ENCODE peak calls at places on chromosomes 2 and 18, in nine cellular contexts. D is heart left ventricle, P is neural progenitor cell, M is Caco-2, K is AG10803, B is astrocyte, S is endothelial cell, T is IMR-90, V is sigmoid colon. E is an unnamed sample.

GRCh38 chr18:52337286-52337685 is 2.7 kb upstream of the DCC start:
- DNase-seq in D (no peak), P (no peak), M (no peak), K (peak), B (peak), S (no peak), T (peak), V (no peak), E (no peak)

GRCh38 chr2:63842149-63843061 is 709 bp downstream of the UGP2 start:
- DNase-seq in D (no peak), P (peak), M (peak), K (peak), B (peak), S (peak), T (peak), V (peak), E (no peak)

GRCh38 chr18:49031511-49032188 is 80.9 kb upstream of the SMAD7 start:
- DNase-seq in D (no peak), P (no peak), M (no peak), K (no peak), B (no peak), S (no peak), T (no peak), V (peak), E (no peak)

GRCh38 chr2:38887902-38888554 is 1.6 kb upstream of the ARHGEF33 start:
- DNase-seq in D (no peak), P (no peak), M (no peak), K (no peak), B (no peak), S (no peak), T (no peak), V (no peak), E (no peak)

GRCh38 chr2:108607706-108608301 is 73.5 kb downstream of the LIMS1 start:
- DNase-seq in D (no peak), P (peak), M (no peak), K (peak), B (no peak), S (peak), T (peak), V (no peak), E (no peak)

GRCh38 chr2:188199716-188200128 is 92.0 kb upstream of the GULP1 start:
- DNase-seq in D (no peak), P (no peak), M (no peak), K (peak), B (peak), S (no peak), T (peak), V (no peak), E (no peak)

GRCh38 chr2:182132605-182133004 is 147.0 kb downstream of the PPP1R1C start:
- DNase-seq in D (no peak), P (no peak), M (no peak), K (no peak), B (no peak), S (no peak), T (peak), V (no peak), E (no peak)

GRCh38 chr2:182951948-182952663 is 85.7 kb upstream of the FRZB start:
- DNase-seq in D (no peak), P (no peak), M (no peak), K (no peak), B (peak), S (no peak), T (no peak), V (no peak), E (no peak)

GRCh38 chr2:216328347-216328746 is 43.9 kb downstream of the MARCHF4 start:
- DNase-seq in D (no peak), P (peak), M (no peak), K (no peak), B (no peak), S (no peak), T (no peak), V (no peak), E (no peak)

GRCh38 chr2:14720319-14720718 is 87.8 kb downstream of the LRATD1 start:
- DNase-seq in D (no peak), P (no peak), M (no peak), K (no peak), B (peak), S (no peak), T (peak), V (no peak), E (no peak)

GRCh38 chr2:216590780-216591179 is 42.4 kb upstream of the IGFBP2 start:
- DNase-seq in D (peak), P (no peak), M (no peak), K (peak), B (no peak), S (no peak), T (peak), V (no peak), E (no peak)

GRCh38 chr18:1760901-1761300 is 810.4 kb downstream of the METTL4 start:
- DNase-seq in D (no peak), P (no peak), M (no peak), K (no peak), B (peak), S (no peak), T (no peak), V (no peak), E (no peak)

GRCh38 chr18:45456076-45457066 is 158.9 kb upstream of the SLC14A2 start:
- DNase-seq in D (peak), P (no peak), M (no peak), K (no peak), B (no peak), S (no peak), T (no peak), V (no peak), E (peak)

GRCh38 chr2:231364061-231364460 is 31.4 kb upstream of the B3GNT7 start:
- DNase-seq in D (no peak), P (no peak), M (no peak), K (no peak), B (no peak), S (no peak), T (no peak), V (peak), E (no peak)

GRCh38 chr2:15701326-15701907 is 109.7 kb downstream of the DDX1 start:
- DNase-seq in D (no peak), P (no peak), M (no peak), K (no peak), B (no peak), S (no peak), T (no peak), V (no peak), E (no peak)

GRCh38 chr2:129441610-129442009 is 537.9 kb upstream of the RAB6C start:
- DNase-seq in D (no peak), P (no peak), M (no peak), K (no peak), B (no peak), S (no peak), T (no peak), V (no peak), E (no peak)

GRCh38 chr2:105239924-105240323 is 1.6 kb upstream of the GPR45 start:
- DNase-seq in D (no peak), P (peak), M (no peak), K (peak), B (peak), S (no peak), T (peak), V (no peak), E (no peak)

GRCh38 chr2:157890960-157891629 is 15.0 kb upstream of the ACVR1 start:
- DNase-seq in D (no peak), P (no peak), M (no peak), K (no peak), B (no peak), S (no peak), T (no peak), V (no peak), E (no peak)

GRCh38 chr2:226020179-226020578 is 620.7 kb downstream of the NYAP2 start:
- DNase-seq in D (no peak), P (no peak), M (no peak), K (peak), B (no peak), S (no peak), T (no peak), V (no peak), E (no peak)

GRCh38 chr2:23351388-23352141 is 33.4 kb upstream of the KLHL29 start:
- DNase-seq in D (peak), P (peak), M (peak), K (peak), B (peak), S (peak), T (peak), V (peak), E (peak)

GRCh38 chr2:238427435-238428162 is 872 bp downstream of the ASB1 start:
- DNase-seq in D (no peak), P (no peak), M (no peak), K (no peak), B (no peak), S (no peak), T (peak), V (no peak), E (no peak)

GRCh38 chr2:141923657-141924056 is 207.2 kb downstream of the LRP1B start:
- DNase-seq in D (no peak), P (no peak), M (no peak), K (peak), B (peak), S (no peak), T (peak), V (no peak), E (no peak)

GRCh38 chr2:27322301-27322765 is 564 bp downstream of the MPV17 start:
- DNase-seq in D (no peak), P (no peak), M (no peak), K (peak), B (no peak), S (no peak), T (peak), V (no peak), E (no peak)

GRCh38 chr18:8847066-8847755 is 141.9 kb downstream of the MTCL1 start:
- DNase-seq in D (no peak), P (no peak), M (no peak), K (peak), B (peak), S (no peak), T (peak), V (no peak), E (no peak)

GRCh38 chr2:166375205-166375735 is 474 bp downstream of the SCN9A start:
- DNase-seq in D (no peak), P (peak), M (no peak), K (no peak), B (peak), S (no peak), T (peak), V (no peak), E (no peak)

GRCh38 chr2:241363316-241363879 is 7.3 kb downstream of the FARP2 start:
- DNase-seq in D (no peak), P (peak), M (no peak), K (no peak), B (no peak), S (no peak), T (no peak), V (no peak), E (no peak)

GRCh38 chr2:172962824-172963223 is 112.8 kb upstream of the MAP3K20 start:
- DNase-seq in D (no peak), P (no peak), M (no peak), K (no peak), B (peak), S (no peak), T (peak), V (no peak), E (no peak)

GRCh38 chr2:222445226-222445625 is 20.9 kb downstream of the SGPP2 start:
- DNase-seq in D (no peak), P (no peak), M (no peak), K (peak), B (no peak), S (no peak), T (no peak), V (no peak), E (no peak)

GRCh38 chr2:225558425-225558824 is 158.9 kb downstream of the NYAP2 start:
- DNase-seq in D (no peak), P (no peak), M (no peak), K (no peak), B (no peak), S (no peak), T (no peak), V (no peak), E (no peak)

GRCh38 chr2:54310961-54311360 is 54.9 kb upstream of the TSPYL6 start:
- DNase-seq in D (no peak), P (no peak), M (no peak), K (no peak), B (no peak), S (no peak), T (no peak), V (no peak), E (no peak)

GRCh38 chr2:168530980-168531379 is 74.9 kb downstream of the CERS6 start:
- DNase-seq in D (no peak), P (no peak), M (no peak), K (peak), B (no peak), S (no peak), T (peak), V (no peak), E (no peak)

GRCh38 chr18:63262369-63263335 is 56.9 kb downstream of the BCL2 start:
- DNase-seq in D (no peak), P (no peak), M (no peak), K (no peak), B (no peak), S (no peak), T (no peak), V (peak), E (no peak)

GRCh38 chr2:95115418-95115817 is 6.2 kb downstream of the MRPS5 start:
- DNase-seq in D (no peak), P (peak), M (peak), K (peak), B (peak), S (peak), T (peak), V (peak), E (peak)

GRCh38 chr18:46711444-46711863 is 45.4 kb downstream of the ST8SIA5 start:
- DNase-seq in D (no peak), P (no peak), M (no peak), K (no peak), B (no peak), S (no peak), T (no peak), V (no peak), E (no peak)

GRCh38 chr2:109376796-109377495 is 236.8 kb downstream of the SEPTIN10 start:
- DNase-seq in D (no peak), P (no peak), M (peak), K (no peak), B (no peak), S (peak), T (peak), V (peak), E (no peak)

GRCh38 chr2:157364257-157364974 is 38.8 kb upstream of the ERMN start:
- DNase-seq in D (no peak), P (no peak), M (no peak), K (no peak), B (no peak), S (no peak), T (no peak), V (no peak), E (no peak)

GRCh38 chr2:25955869-25956535 is 26.3 kb downstream of the KIF3C start:
- DNase-seq in D (no peak), P (no peak), M (no peak), K (no peak), B (no peak), S (no peak), T (no peak), V (no peak), E (no peak)

GRCh38 chr2:183243760-183244159 is 119.5 kb downstream of the NUP35 start:
- DNase-seq in D (no peak), P (no peak), M (no peak), K (no peak), B (no peak), S (no peak), T (no peak), V (no peak), E (no peak)

DNA sequence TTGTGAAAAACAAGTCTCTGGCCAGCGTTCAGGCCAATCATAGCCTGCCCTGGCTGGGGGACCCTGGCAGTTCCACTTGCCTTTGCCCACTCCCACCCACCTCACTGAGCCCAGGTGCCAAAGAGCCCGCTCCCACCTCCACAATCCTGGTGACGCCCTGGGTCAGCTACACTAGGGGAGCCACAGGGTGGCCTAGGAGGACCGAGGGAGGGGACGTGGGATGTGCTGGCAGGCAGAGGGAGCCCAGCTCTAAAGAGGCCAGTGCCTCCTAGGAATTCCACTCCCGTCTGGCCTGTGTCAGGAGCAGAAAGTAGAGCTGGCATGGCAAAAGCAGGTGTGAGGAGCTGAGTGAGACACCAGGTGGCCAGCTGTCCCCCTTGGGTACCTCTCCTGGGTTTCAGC is 49.3 kb downstream of the TNS1 start:
- DNase-seq in D (peak), P (no peak), M (peak), K (no peak), B (no peak), S (no peak), T (no peak), V (peak), E (no peak)
- TF ChIP-seq CTCF in D (no peak), P (no peak), M (no peak), K (no peak), B (no peak), S (no peak), T (no peak), V (no peak), E (no peak)

GRCh38 chr18:61616111-61616610 is 276.6 kb downstream of the RNF152 start:
- DNase-seq in D (no peak), P (no peak), M (no peak), K (no peak), B (no peak), S (no peak), T (no peak), V (no peak), E (no peak)

GRCh38 chr18:61606759-61607158 is 273.5 kb downstream of the CDH20 start:
- DNase-seq in D (peak), P (peak), M (no peak), K (peak), B (peak), S (peak), T (peak), V (peak), E (no peak)

GRCh38 chr18:61609131-61609530 is 275.9 kb downstream of the CDH20 start:
- DNase-seq in D (no peak), P (no peak), M (no peak), K (peak), B (no peak), S (no peak), T (peak), V (no peak), E (no peak)

GRCh38 chr18:61608306-61608705 is 275.1 kb downstream of the CDH20 start:
- DNase-seq in D (no peak), P (no peak), M (no peak), K (no peak), B (no peak), S (no peak), T (peak), V (no peak), E (no peak)

DNA sequence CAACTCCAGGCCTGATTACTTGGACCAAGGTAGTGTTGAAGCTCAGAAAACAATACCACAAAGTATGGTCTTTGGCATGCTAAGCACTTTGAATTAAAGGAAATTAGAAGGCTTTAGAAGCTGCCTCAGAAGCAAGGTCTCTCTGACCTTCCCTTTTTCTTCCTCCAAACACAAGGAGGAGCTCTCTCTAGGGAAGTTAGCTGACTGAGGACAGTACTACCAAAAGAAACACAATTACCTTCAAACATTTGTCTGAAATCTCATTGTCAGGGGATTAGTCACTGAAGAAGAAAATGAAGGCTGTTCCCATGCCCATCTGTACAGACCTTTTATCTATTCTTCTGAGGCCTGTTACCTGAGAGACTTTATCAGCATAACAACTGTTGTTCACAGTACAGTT is 279.3 kb downstream of the CDH20 start:
- DNase-seq in D (no peak), P (no peak), M (no peak), K (no peak), B (no peak), S (no peak), T (no peak), V (no peak), E (no peak)
- TF ChIP-seq CTCF in D (no peak), P (peak), M (no peak), K (peak), B (peak), S (no peak), T (peak), V (no peak), E (no peak)

GRCh38 chr18:38790786-38791185 is 1225.2 kb upstream of the CELF4 start:
- DNase-seq in D (no peak), P (no peak), M (no peak), K (no peak), B (no peak), S (no peak), T (no peak), V (no peak), E (no peak)

GRCh38 chr18:38790303-38790702 is 1224.7 kb upstream of the CELF4 start:
- DNase-seq in D (no peak), P (peak), M (no peak), K (no peak), B (no peak), S (peak), T (no peak), V (no peak), E (no peak)
- TF ChIP-seq CTCF in D (no peak), P (peak), M (no peak), K (no peak), B (no peak), S (peak), T (no peak), V (no peak), E (no peak)

GRCh38 chr2:862356-862687 is 88.3 kb upstream of the SNTG2 start:
- DNase-seq in D (no peak), P (no peak), M (no peak), K (no peak), B (no peak), S (no peak), T (no peak), V (no peak), E (no peak)

GRCh38 chr2:858646-859045 is 92.0 kb upstream of the SNTG2 start:
- DNase-seq in D (no peak), P (no peak), M (no peak), K (no peak), B (no peak), S (no peak), T (no peak), V (no peak), E (no peak)

GRCh38 chr2:857937-858336 is 92.7 kb upstream of the SNTG2 start:
- DNase-seq in D (no peak), P (no peak), M (no peak), K (no peak), B (no peak), S (no peak), T (no peak), V (no peak), E (no peak)

GRCh38 chr2:861655-862355 is 88.8 kb upstream of the SNTG2 start:
- DNase-seq in D (no peak), P (no peak), M (no peak), K (no peak), B (no peak), S (no peak), T (no peak), V (no peak), E (no peak)

GRCh38 chr2:860259-860855 is 90.3 kb upstream of the SNTG2 start:
- DNase-seq in D (no peak), P (peak), M (no peak), K (no peak), B (no peak), S (no peak), T (no peak), V (no peak), E (no peak)
- TF ChIP-seq CTCF in D (no peak), P (peak), M (no peak), K (no peak), B (no peak), S (no peak), T (no peak), V (no peak), E (no peak)

GRCh38 chr2:96233880-96234316 is 25.3 kb upstream of the STARD7 start:
- DNase-seq in D (no peak), P (no peak), M (no peak), K (no peak), B (no peak), S (no peak), T (no peak), V (peak), E (peak)
- TF ChIP-seq CTCF in D (no peak), P (no peak), M (no peak), K (no peak), B (no peak), S (no peak), T (no peak), V (no peak), E (no peak)

GRCh38 chr18:5975111-5975622 is 79.8 kb upstream of the TMEM200C start:
- DNase-seq in D (no peak), P (no peak), M (no peak), K (peak), B (peak), S (no peak), T (peak), V (no peak), E (no peak)
- TF ChIP-seq CTCF in D (no peak), P (no peak), M (no peak), K (peak), B (peak), S (no peak), T (peak), V (no peak), E (no peak)

GRCh38 chr18:28365406-28365805 is 188.5 kb upstream of the CDH2 start:
- DNase-seq in D (no peak), P (no peak), M (no peak), K (peak), B (peak), S (no peak), T (peak), V (no peak), E (no peak)
- TF ChIP-seq CTCF in D (no peak), P (no peak), M (no peak), K (no peak), B (no peak), S (no peak), T (no peak), V (no peak), E (no peak)

GRCh38 chr18:65091737-65092329 is 659.0 kb upstream of the CDH7 start:
- DNase-seq in D (no peak), P (peak), M (no peak), K (no peak), B (no peak), S (peak), T (peak), V (no peak), E (no peak)
- TF ChIP-seq CTCF in D (peak), P (peak), M (no peak), K (peak), B (peak), S (peak), T (no peak), V (no peak), E (no peak)

GRCh38 chr2:10239561-10239967 is 63.1 kb upstream of the HPCAL1 start:
- DNase-seq in D (peak), P (no peak), M (peak), K (no peak), B (no peak), S (no peak), T (no peak), V (peak), E (no peak)
- TF ChIP-seq CTCF in D (no peak), P (peak), M (peak), K (no peak), B (no peak), S (no peak), T (peak), V (no peak), E (no peak)

GRCh38 chr18:22183647-22184161 is 14.3 kb downstream of the GATA6 start:
- DNase-seq in D (no peak), P (no peak), M (no peak), K (no peak), B (no peak), S (no peak), T (no peak), V (no peak), E (no peak)
- TF ChIP-seq CTCF in D (no peak), P (no peak), M (no peak), K (no peak), B (no peak), S (no peak), T (no peak), V (no peak), E (no peak)